ENCODE peak calls at places on chromosomes 2 and 18, in eight cellular contexts. R is neuronal stem cell, Z is tibial artery, T is fibroblast of lung, V is Caco-2, F is aorta, P is uterus, H is SK-N-SH. J is an unnamed sample. For H3K4me1, the result is how much of the 10 kb centered on the place peaks cover.

GRCh38 chr18:45517181-45517741 is 98.0 kb upstream of the SLC14A2 start:
- DNase-seq in V (no peak), Z (peak), F (peak), P (peak), H (no peak), R (peak), T (peak), J (no peak)

GRCh38 chr2:53018830-53019425 is 748.7 kb upstream of the CHAC2 start:
- DNase-seq in H (peak), F (no peak), P (no peak), T (peak), V (no peak), Z (no peak), R (no peak), J (no peak)

GRCh38 chr2:43013821-43014345 is 212.5 kb downstream of the ZFP36L2 start:
- DNase-seq in Z (no peak), F (no peak), T (no peak), P (no peak), H (no peak), R (no peak), V (no peak), J (peak)

GRCh38 chr2:40030451-40030975 is 251.5 kb upstream of the THUMPD2 start:
- DNase-seq in V (no peak), T (no peak), F (no peak), H (no peak), Z (no peak), R (no peak), P (no peak), J (no peak)

GRCh38 chr2:43083278-43083677 is 143.1 kb downstream of the ZFP36L2 start:
- DNase-seq in F (no peak), H (no peak), P (peak), T (peak), V (no peak), R (no peak), Z (peak), J (peak)

GRCh38 chr2:75547345-75548035 is 13.2 kb downstream of the EVA1A start:
- DNase-seq in R (no peak), Z (no peak), T (peak), V (no peak), F (no peak), H (no peak), P (no peak), J (no peak)

GRCh38 chr2:134290363-134290762 is 36.5 kb downstream of the MGAT5 start:
- DNase-seq in T (no peak), H (no peak), Z (no peak), R (no peak), F (no peak), P (no peak), V (no peak), J (no peak)

GRCh38 chr2:104250635-104251034 is 603.3 kb upstream of the POU3F3 start:
- DNase-seq in T (no peak), H (no peak), Z (no peak), P (no peak), R (no peak), F (no peak), V (no peak), J (no peak)

GRCh38 chr2:74424139-74424992 is 2.8 kb downstream of the WDR54 start:
- DNase-seq in T (no peak), V (no peak), H (no peak), R (no peak), F (no peak), Z (no peak), P (peak), J (no peak)

GRCh38 chr2:185381631-185382030 is 357.0 kb upstream of the FSIP2 start:
- DNase-seq in F (no peak), Z (no peak), T (no peak), R (no peak), H (no peak), V (no peak), P (no peak), J (no peak)

DNA sequence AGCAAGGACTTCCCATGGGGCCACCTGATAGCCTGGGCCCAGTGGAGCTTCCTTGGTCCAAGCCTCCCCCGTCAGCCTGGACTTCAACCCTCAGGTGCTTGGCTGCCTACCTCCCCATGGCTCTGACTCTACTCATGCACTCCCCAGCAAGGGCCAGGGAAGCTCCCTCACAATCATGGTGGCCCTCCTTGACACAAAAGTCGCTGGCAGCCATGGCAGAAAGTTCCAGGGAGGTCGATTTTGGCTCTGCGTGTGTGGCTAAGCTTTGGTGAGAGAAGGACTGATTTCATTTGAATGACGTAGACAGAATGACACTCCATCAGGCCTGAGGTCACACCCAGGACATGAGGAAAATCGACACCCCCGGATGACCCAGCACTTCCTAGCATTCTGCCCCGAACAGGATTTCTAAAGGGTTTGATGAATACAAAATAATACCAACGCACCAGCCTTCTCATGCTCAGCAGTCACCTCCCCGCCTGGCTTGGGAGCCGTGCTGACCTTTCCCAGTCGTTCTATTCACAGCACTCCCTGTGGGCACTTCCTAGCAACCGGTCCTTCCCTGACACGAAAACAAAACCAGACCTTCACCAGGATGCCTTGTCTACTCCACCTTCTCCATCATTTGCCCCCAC is 52.7 kb downstream of the LBH start:
- DNase-seq in H (no peak), F (no peak), P (no peak), R (no peak), V (no peak), Z (peak), T (no peak), J (no peak)
- H3K4me1 ChIP-seq in H (under half), F (under half), P (under half), R (under half), V (under half), Z (under half), T (under half), J (under half)

GRCh38 chr2:218898109-218898878 is 17.6 kb downstream of the WNT10A start:
- DNase-seq in R (peak), P (peak), H (peak), F (peak), Z (peak), V (peak), T (peak), J (no peak)
- H3K4me1 ChIP-seq in R (under half), P (under half), H (under half), F (under half), Z (under half), V (under half), T (under half), J (under half)

DNA sequence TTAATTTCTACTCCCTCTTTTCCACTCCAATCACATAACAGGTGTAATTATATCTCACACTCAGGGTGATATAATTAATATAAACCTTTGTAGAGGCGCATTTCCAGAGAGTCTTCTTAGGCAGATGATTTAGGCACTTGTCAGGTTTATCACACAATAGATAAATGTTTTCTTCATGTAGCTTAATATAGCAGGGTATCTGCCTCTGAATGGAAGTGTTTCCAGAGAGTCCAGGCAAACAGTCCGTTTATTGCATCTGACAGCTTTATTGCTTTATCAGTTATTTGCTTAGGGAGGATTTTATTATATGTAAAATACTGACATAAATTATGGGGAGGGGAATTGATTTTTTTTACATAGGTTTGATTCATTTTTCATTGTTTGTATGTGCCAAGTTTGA is 766.3 kb downstream of the SLC4A3 start:
- DNase-seq in Z (no peak), F (no peak), T (no peak), P (no peak), H (no peak), V (no peak), R (no peak), J (no peak)
- H3K4me1 ChIP-seq in Z (under half), F (under half), T (under half), P (under half), H (under half), V (under half), R (under half), J (under half)

GRCh38 chr18:57771183-57771582 is 31.9 kb downstream of the ATP8B1 start:
- DNase-seq in Z (no peak), F (no peak), V (no peak), T (no peak), H (no peak), R (no peak), P (no peak), J (no peak)

GRCh38 chr18:57775937-57776336 is 27.2 kb downstream of the ATP8B1 start:
- DNase-seq in R (no peak), V (no peak), T (peak), P (no peak), Z (no peak), H (no peak), F (no peak), J (no peak)

GRCh38 chr18:57771626-57772025 is 31.5 kb downstream of the ATP8B1 start:
- DNase-seq in V (no peak), R (no peak), H (no peak), P (no peak), F (no peak), Z (no peak), T (no peak), J (no peak)

GRCh38 chr18:57768557-57769326 is 34.4 kb downstream of the ATP8B1 start:
- DNase-seq in P (no peak), H (no peak), F (no peak), R (no peak), V (no peak), Z (no peak), T (peak), J (no peak)

GRCh38 chr18:57772387-57772799 is 30.7 kb downstream of the ATP8B1 start:
- DNase-seq in Z (no peak), T (no peak), H (no peak), P (no peak), V (peak), F (no peak), R (no peak), J (peak)
- H3K4me1 ChIP-seq in Z (under half), T (under half), H (under half), P (under half), V (under half), F (under half), R (under half), J (under half)

J was measured in breast epithelium.